ENCODE peak calls at places on chromosomes 6 and 20, in six cellular contexts. D is epithelial cell of esophagus, U is transverse colon, R is fibroblast of lung, J is kidney epithelial cell, I is IMR-90. Y is an unnamed sample.

GRCh38 chr6:30682181-30683117 is 4.0 kb downstream of the PPP1R18 start:
- DNase-seq in D (peak; percentile 84), U (peak; percentile 89), R (peak; percentile 94), J (peak; percentile 65), I (peak; percentile 95), Y (peak; percentile 71)

GRCh38 chr20:38685853-38686473 is 38.3 kb upstream of the SLC32A1 start:
- DNase-seq in D (peak; percentile 59), U (peak; percentile 12), R (peak; percentile 43), J (no peak), I (peak; percentile 44), Y (peak; percentile 72)

GRCh38 chr20:17617212-17617867 is 47.5 kb downstream of the DSTN start:
- DNase-seq in D (peak; percentile 25), U (peak; percentile 49), R (peak; percentile 45), J (no peak), I (no peak), Y (peak; percentile 20)

GRCh38 chr6:1222426-1223311 is 89.2 kb upstream of the FOXQ1 start:
- DNase-seq in D (no peak), U (no peak), R (no peak), J (no peak), I (no peak), Y (no peak)

GRCh38 chr6:152587473-152587872 is 49.7 kb downstream of the SYNE1 start:
- DNase-seq in D (no peak), U (no peak), R (no peak), J (no peak), I (no peak), Y (no peak)

GRCh38 chr6:52087498-52087999 is at the start of gene PKHD1:
- DNase-seq in D (peak; percentile 49), U (peak; percentile 25), R (no peak), J (peak; percentile 90), I (peak; percentile 13), Y (peak; percentile 73)

GRCh38 chr6:31663961-31664789 is 622 bp downstream of the GPANK1 start:
- DNase-seq in D (peak; percentile 77), U (peak; percentile 29), R (peak; percentile 75), J (no peak), I (peak; percentile 89), Y (no peak)

GRCh38 chr20:56974499-56975250 is 291.8 kb downstream of the BMP7 start:
- DNase-seq in D (peak; percentile 77), U (peak; percentile 59), R (peak; percentile 45), J (no peak), I (peak; percentile 37), Y (peak; percentile 70)

GRCh38 chr6:84466521-84466920 is 239.1 kb upstream of the CEP162 start:
- DNase-seq in D (peak; percentile 67), U (no peak), R (peak; percentile 38), J (peak; percentile 31), I (peak; percentile 7), Y (peak; percentile 82)

GRCh38 chr20:12925214-12925755 is 83.5 kb upstream of the SPTLC3 start:
- DNase-seq in D (peak; percentile 85), U (peak; percentile 44), R (peak; percentile 87), J (peak; percentile 56), I (peak; percentile 85), Y (peak; percentile 59)

GRCh38 chr20:41258489-41258888 is 59.0 kb downstream of the ZHX3 start:
- DNase-seq in D (no peak), U (no peak), R (no peak), J (no peak), I (no peak), Y (no peak)

GRCh38 chr6:24646771-24647170 is 780 bp upstream of the KIAA0319 start:
- DNase-seq in D (peak; percentile 92), U (peak; percentile 8), R (no peak), J (peak; percentile 9), I (peak; percentile 12), Y (peak; percentile 60)

GRCh38 chr20:45041464-45042337 is 59.2 kb downstream of the KCNS1 start:
- DNase-seq in D (peak; percentile 95), U (peak; percentile 14), R (peak; percentile 37), J (peak; percentile 65), I (peak; percentile 65), Y (peak; percentile 59)

GRCh38 chr6:105509506-105510331 is 106.8 kb upstream of the PREP start:
- DNase-seq in D (no peak), U (no peak), R (peak; percentile 26), J (no peak), I (peak; percentile 56), Y (no peak)

GRCh38 chr6:63635165-63635562 is 438 bp upstream of the PHF3 start:
- DNase-seq in D (no peak), U (no peak), R (no peak), J (no peak), I (no peak), Y (no peak)

GRCh38 chr20:46060301-46060881 is 29.4 kb downstream of the NCOA5 start:
- DNase-seq in D (no peak), U (no peak), R (no peak), J (no peak), I (no peak), Y (no peak)

GRCh38 chr6:73878403-73878802 is 182.4 kb downstream of the CD109 start:
- DNase-seq in D (no peak), U (no peak), R (no peak), J (no peak), I (no peak), Y (no peak)

GRCh38 chr6:127457444-127458064 is 1.6 kb downstream of the KIAA0408 start:
- DNase-seq in D (peak; percentile 61), U (no peak), R (peak; percentile 92), J (no peak), I (peak; percentile 81), Y (no peak)

GRCh38 chr20:13277663-13278295 is 56.7 kb downstream of the ISM1 start:
- DNase-seq in D (no peak), U (no peak), R (no peak), J (no peak), I (no peak), Y (no peak)

GRCh38 chr6:112331306-112331705 is 15.8 kb upstream of the RFPL4B start:
- DNase-seq in D (peak; percentile 93), U (no peak), R (peak; percentile 14), J (no peak), I (no peak), Y (no peak)

GRCh38 chr6:25794784-25795183 is 37.1 kb downstream of the SLC17A1 start:
- DNase-seq in D (no peak), U (no peak), R (no peak), J (no peak), I (no peak), Y (no peak)

GRCh38 chr6:31775184-31775583 is 1.9 kb downstream of the VWA7 start:
- DNase-seq in D (peak; percentile 35), U (peak; percentile 74), R (no peak), J (no peak), I (no peak), Y (peak; percentile 85)

GRCh38 chr20:54218470-54218869 is 10.6 kb downstream of the PFDN4 start:
- DNase-seq in D (no peak), U (no peak), R (no peak), J (no peak), I (no peak), Y (no peak)

GRCh38 chr6:149128489-149129145 is 188.9 kb upstream of the TAB2 start:
- DNase-seq in D (no peak), U (no peak), R (peak; percentile 51), J (no peak), I (no peak), Y (no peak)

GRCh38 chr6:158414900-158415299 is 102.6 kb downstream of the TULP4 start:
- DNase-seq in D (peak; percentile 47), U (no peak), R (peak; percentile 81), J (no peak), I (peak; percentile 87), Y (no peak)

GRCh38 chr6:43725643-43726580 is 38.3 kb upstream of the MRPS18A start:
- DNase-seq in D (no peak), U (no peak), R (no peak), J (no peak), I (no peak), Y (no peak)

GRCh38 chr6:43722920-43723565 is 35.5 kb upstream of the MRPS18A start:
- DNase-seq in D (no peak), U (no peak), R (no peak), J (no peak), I (no peak), Y (no peak)

GRCh38 chr6:43723737-43724295 is 36.2 kb upstream of the MRPS18A start:
- DNase-seq in D (peak; percentile 92), U (peak; percentile 90), R (peak; percentile 79), J (no peak), I (peak; percentile 70), Y (peak; percentile 95)

GRCh38 chr6:43724354-43724753 is 36.8 kb upstream of the MRPS18A start:
- DNase-seq in D (no peak), U (no peak), R (no peak), J (no peak), I (no peak), Y (no peak)

GRCh38 chr6:43724914-43725642 is 37.5 kb upstream of the MRPS18A start:
- DNase-seq in D (peak; percentile 95), U (peak; percentile 93), R (peak; percentile 99), J (peak; percentile 45), I (peak; percentile 95), Y (peak; percentile 98)
- TF ChIP-seq CTCF in D (no peak), U (no peak), R (no peak), J (no peak), I (no peak), Y (no peak)

GRCh38 chr20:1392693-1393506 is at the start of gene FKBP1A:
- DNase-seq in D (peak; percentile 92), U (peak; percentile 93), R (peak; percentile 90), J (no peak), I (peak; percentile 90), Y (peak; percentile 79)
- TF ChIP-seq CTCF in D (no peak), U (peak; percentile 39), R (no peak), J (no peak), I (peak; percentile 8), Y (no peak)

GRCh38 chr6:75147512-75147911 is 58.3 kb downstream of the COL12A1 start:
- DNase-seq in D (no peak), U (no peak), R (peak; percentile 65), J (no peak), I (peak; percentile 81), Y (no peak)

GRCh38 chr6:75143186-75143585 is 62.7 kb downstream of the COL12A1 start:
- DNase-seq in D (no peak), U (no peak), R (peak; percentile 83), J (no peak), I (peak; percentile 90), Y (no peak)

GRCh38 chr6:75145211-75145610 is 60.6 kb downstream of the COL12A1 start:
- DNase-seq in D (no peak), U (no peak), R (no peak), J (no peak), I (no peak), Y (no peak)

GRCh38 chr6:75144396-75144795 is 61.5 kb downstream of the COL12A1 start:
- DNase-seq in D (no peak), U (no peak), R (no peak), J (peak; percentile 50), I (no peak), Y (no peak)

GRCh38 chr6:75145976-75146375 is 59.9 kb downstream of the COL12A1 start:
- DNase-seq in D (no peak), U (no peak), R (no peak), J (no peak), I (no peak), Y (no peak)
- TF ChIP-seq CTCF in D (peak; percentile 16), U (no peak), R (no peak), J (no peak), I (no peak), Y (no peak)

DNA sequence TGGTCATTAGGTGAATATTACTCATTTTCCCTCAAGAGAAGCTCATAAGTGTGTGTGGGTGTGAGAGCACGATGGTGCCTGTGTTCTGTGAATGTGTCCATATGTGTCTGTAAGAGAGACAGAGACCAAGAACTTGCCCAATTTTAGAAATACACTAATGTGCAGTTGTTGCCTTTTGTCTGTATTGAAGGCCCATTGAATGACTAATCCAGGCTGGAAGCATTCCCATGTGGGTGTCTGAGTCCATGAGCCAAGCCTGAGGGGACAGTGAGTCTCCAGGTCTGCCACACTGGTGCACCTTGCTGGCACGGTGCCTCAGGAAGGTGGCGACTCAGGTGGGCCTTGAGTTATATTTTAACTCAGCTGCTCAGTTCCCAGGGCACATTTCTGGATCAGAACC is 25.5 kb upstream of the ASXL1 start:
- DNase-seq in D (peak; percentile 86), U (peak; percentile 20), R (peak; percentile 25), J (no peak), I (peak; percentile 76), Y (peak; percentile 73)
- TF ChIP-seq CTCF in D (no peak), U (no peak), R (no peak), J (no peak), I (no peak), Y (no peak)

Y was measured in Calu3.